ENCODE peak calls at places on chromosomes 4 and X, in four cellular contexts. R is prostate gland, O is mammary epithelial cell, J is DND-41. M is an unnamed sample.
A peak's percentile ranks its signal among the peaks of the same experiment; 100 is the strongest.

GRCh38 chr4:140755811-140756291 is 334 bp downstream of the TBC1D9 start:
- DNase-seq in R (peak; percentile 34), O (peak; percentile 53), J (no peak), M (no peak)

GRCh38 chr4:38237139-38237538 is 276.9 kb downstream of the PTTG2 start:
- DNase-seq in O (peak; percentile 90), R (no peak), J (no peak), M (no peak)

GRCh38 chr4:152075253-152075928 is 314.6 kb upstream of the GATB start:
- DNase-seq in O (no peak), J (no peak), R (no peak), M (no peak)

GRCh38 chrX:130793966-130794365 is 109.0 kb downstream of the ENOX2 start:
- DNase-seq in O (no peak), R (no peak), J (no peak), M (no peak)

GRCh38 chr4:13528823-13529129 is 15.5 kb downstream of the NKX3-2 start:
- DNase-seq in R (no peak), O (no peak), J (no peak), M (no peak)

GRCh38 chrX:95718746-95719145 is 965.9 kb upstream of the DIAPH2 start:
- DNase-seq in O (no peak), J (no peak), R (no peak), M (no peak)

GRCh38 chrX:18424482-18425198 is 768 bp upstream of the CDKL5 start:
- DNase-seq in R (no peak), O (peak; percentile 20), J (peak; percentile 39), M (peak; percentile 20)

GRCh38 chrX:3518870-3519269 is 172.4 kb upstream of the MXRA5 start:
- DNase-seq in R (no peak), J (no peak), O (peak; percentile 26), M (no peak)

GRCh38 chr4:121943941-121944340 is 7.9 kb downstream of the TRPC3 start:
- DNase-seq in J (no peak), R (no peak), O (no peak), M (no peak)

GRCh38 chrX:150587585-150588503 is 19.4 kb downstream of the MTM1 start:
- DNase-seq in O (no peak), R (no peak), J (peak; percentile 50), M (peak; percentile 53)

GRCh38 chrX:67780694-67781109 is 236.9 kb downstream of the AR start:
- DNase-seq in O (peak; percentile 9), R (no peak), J (peak; percentile 30), M (no peak)

GRCh38 chrX:129769467-129770154 is 10.1 kb upstream of the SASH3 start:
- DNase-seq in O (no peak), J (peak; percentile 91), R (no peak), M (peak; percentile 83)

GRCh38 chr4:8050555-8051206 is 107.9 kb downstream of the ABLIM2 start:
- DNase-seq in O (no peak), J (no peak), R (peak; percentile 35), M (no peak)

GRCh38 chr4:7055111-7055989 is 12.2 kb downstream of the TADA2B start:
- DNase-seq in J (no peak), R (no peak), O (no peak), M (no peak)

GRCh38 chr4:88569944-88570455 is 22.3 kb upstream of the HERC3 start:
- DNase-seq in O (no peak), R (no peak), J (no peak), M (no peak)

GRCh38 chr4:144955104-144955503 is 142.9 kb downstream of the ANAPC10 start:
- DNase-seq in R (no peak), O (no peak), J (no peak), M (no peak)

GRCh38 chrX:73683236-73683859 is 120.4 kb downstream of the CHIC1 start:
- DNase-seq in O (no peak), R (no peak), J (no peak), M (no peak)

GRCh38 chr4:98603683-98604573 is 54.5 kb downstream of the TSPAN5 start:
- DNase-seq in R (no peak), O (no peak), J (no peak), M (no peak)

GRCh38 chr4:89952458-89952857 is 57.8 kb downstream of the MMRN1 start:
- DNase-seq in O (no peak), J (no peak), R (no peak), M (no peak)

GRCh38 chr4:89954906-89955305 is 60.3 kb downstream of the MMRN1 start:
- DNase-seq in O (no peak), J (no peak), R (no peak), M (no peak)

DNA sequence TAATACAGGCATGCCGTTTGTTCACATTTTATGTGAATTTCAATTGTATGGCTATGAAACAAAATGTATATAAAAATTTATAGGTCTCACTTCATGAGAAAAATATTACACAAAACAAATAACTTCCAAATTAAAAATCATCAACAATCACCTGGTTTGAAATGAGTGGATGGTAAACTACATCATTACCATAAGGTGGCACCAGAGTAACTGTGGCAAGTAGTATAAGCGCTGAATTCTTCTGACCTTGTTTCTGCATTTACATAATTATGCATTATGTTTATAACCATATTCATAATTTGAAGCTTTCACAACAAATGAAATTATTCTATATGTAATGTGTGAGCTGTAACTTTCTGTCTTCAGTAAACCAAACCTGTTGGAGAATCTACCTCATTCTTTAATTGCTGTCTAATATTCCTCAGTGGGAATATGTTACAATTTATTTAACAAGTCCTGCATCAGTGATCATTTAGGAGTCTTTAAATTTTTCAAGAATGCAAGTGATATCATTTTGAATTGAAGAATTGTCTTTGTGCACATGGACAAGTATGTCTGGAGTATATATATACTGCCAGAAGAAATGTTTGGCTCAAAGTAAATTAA is 55.2 kb downstream of the MMRN1 start:
- DNase-seq in J (no peak), R (no peak), O (no peak), M (no peak)
- H3K4me1 ChIP-seq in J (no peaks in the 10 kb centered on the region), R (no peaks in the 10 kb centered on the region), O (no peaks in the 10 kb centered on the region), M (no peaks in the 10 kb centered on the region)

DNA sequence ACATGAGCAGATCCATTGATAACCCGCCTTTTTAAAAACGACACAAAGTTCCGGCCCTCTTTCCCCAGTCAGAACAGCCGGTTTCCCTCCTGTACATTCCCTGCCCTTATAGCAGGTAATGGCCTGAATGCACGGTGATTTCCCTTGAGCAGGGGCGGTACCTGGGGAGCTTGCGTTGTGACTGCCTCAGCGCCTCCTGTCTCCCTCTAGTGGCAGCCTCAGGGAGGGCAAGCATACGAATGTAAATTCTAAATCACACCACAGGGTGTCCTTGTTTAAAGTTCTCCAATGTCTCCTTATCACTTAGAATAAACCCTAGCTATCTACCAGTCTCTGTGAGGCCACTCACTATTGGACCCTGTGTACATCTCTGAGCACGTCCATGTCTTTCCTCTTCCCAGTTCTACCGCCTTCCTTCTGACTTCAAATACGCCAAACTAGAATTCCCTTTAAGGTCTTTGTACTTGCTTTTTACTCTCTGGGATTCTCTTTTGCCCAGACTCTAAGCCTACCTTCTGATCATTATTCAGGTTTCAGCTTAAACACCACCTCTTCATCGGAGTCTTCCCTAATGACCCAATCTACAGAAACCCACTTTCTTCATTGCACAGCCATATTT is 18.4 kb upstream of the LDB2 start:
- DNase-seq in R (no peak), O (peak; percentile 12), J (peak; percentile 72), M (peak; percentile 35)
- H3K27ac ChIP-seq in R (no peak overlapping the region), O (no peak overlapping the region), J (no peak overlapping the region), M (no peak overlapping the region)

DNA sequence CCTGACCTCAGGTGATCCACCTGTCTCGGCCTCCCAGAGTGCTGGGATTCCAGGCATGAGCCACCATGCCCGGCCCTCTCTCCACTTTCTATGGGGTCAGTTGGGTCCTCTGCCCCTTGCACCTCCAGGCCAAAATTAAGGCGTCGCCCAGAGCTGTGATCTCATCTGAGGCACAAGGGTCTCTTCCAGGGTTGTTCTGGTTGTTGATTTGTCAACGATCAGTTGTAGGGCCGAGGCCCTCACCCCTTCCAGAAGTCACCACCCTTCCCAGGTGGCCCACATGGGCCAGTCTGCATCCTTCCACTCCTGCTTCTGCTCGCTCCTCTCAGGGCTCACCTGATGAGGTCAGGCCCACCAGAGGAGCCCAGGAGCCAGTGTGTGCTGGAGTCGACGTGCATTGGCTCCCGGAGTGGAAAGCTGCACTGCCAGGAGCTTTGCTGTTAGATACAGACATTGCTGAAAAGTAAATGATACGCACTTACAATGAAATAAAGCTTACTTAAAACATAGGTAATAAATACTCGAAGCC is 14.3 kb upstream of the TMEM271 start:
- DNase-seq in R (no peak), O (no peak), J (no peak), M (no peak)
- H3K9me3 ChIP-seq in R (no peaks in the 10 kb centered on the region), O (peaks cover 2% of the 10 kb centered on the region), J (no peaks in the 10 kb centered on the region), M (no peaks in the 10 kb centered on the region)

DNA sequence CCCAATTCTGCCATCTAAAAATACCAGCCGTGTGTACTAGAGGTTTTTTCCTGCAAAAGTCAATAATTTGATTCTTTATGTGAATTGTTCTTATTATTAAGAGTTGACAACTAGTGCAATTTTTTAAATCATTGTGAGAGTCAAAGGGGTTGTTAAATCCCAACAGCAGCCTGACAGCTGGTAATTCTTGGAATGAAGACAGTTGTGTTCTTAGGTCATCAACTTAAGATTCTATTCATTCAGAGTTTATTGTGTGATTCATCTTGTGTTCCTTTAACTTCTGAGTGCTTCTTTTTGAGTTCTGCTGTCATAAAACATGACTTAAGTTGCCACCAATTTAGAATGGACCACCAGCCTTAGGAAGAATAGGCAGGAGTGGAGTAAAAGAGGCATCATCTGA is 329.0 kb downstream of the NAF1 start:
- DNase-seq in O (no peak), J (no peak), R (no peak), M (no peak)
- H3K4me1 ChIP-seq in O (no peaks in the 10 kb centered on the region), J (no peaks in the 10 kb centered on the region), R (no peaks in the 10 kb centered on the region), M (no peaks in the 10 kb centered on the region)

DNA sequence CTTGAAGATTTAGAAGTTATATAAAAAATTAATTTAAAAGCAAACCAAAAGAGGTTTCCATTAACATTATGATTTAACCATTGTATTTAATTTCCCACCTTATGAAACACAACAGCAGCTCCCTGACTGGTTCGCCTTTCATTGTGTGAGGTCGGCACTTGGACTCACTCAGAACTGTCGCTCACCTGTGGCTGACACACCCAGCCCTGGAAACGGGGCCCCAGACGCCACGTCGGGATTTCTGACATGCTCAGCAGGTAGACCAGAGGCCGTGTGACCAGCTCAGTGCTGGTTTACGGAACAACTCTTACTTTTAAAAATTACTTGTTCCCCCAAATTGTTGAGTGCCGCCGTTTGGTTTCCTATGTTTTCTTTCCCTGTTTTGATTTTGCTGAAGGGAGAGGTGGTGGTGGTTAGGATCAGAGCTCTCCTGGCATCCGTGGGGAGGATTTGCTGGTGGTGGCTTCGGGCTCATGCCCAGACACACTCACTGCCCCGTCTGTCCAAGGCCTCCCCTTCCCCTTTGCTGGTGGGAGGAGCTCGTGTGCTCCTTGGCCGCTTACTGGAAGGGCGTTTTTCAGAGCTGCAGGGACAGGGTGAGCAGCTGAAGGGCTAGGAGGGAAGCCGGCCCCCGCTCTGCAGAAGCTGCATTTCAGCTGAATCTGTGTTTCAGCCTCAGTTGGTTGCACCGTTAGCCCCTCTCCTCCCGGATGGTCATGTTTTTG is 59.2 kb downstream of the CPLX1 start:
- DNase-seq in R (no peak), O (no peak), J (no peak), M (no peak)
- H3K27ac ChIP-seq in R (no peak overlapping the region), O (no peak overlapping the region), J (no peak overlapping the region), M (no peak overlapping the region)

DNA sequence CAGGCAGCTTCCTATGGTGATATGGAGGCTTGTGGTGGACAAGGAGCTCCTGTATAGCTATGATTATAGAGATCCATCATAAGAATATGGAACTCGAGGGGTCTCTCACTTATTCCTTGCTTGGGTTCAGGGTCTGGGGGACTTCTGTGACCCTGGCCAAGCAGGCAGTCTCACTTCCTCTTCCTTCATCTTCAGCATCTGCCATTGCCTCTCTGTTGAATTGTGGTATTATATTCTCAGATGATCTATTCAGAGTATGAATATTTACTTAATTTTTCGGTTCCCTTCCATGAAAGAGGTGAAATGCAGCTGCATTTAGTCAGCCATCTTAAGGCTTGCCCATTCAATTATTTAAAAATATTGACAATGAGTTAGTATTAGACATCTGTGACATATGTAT is 292.9 kb downstream of the SPIN4 start:
- DNase-seq in O (no peak), J (no peak), R (no peak), M (no peak)
- H3K9me3 ChIP-seq in O (peaks cover 15% of the 10 kb centered on the region), J (no peaks in the 10 kb centered on the region), R (no peaks in the 10 kb centered on the region), M (no peaks in the 10 kb centered on the region)